ENCODE peak calls at places on chromosomes 4 and X, in six cellular contexts. S, Q, E, T, M and B are unnamed samples.

GRCh38 chrX:13180807-13181206 is 136.4 kb upstream of the FAM9C start:
- DNase-seq in S (no peak), Q (peak; percentile 49), E (no peak), T (no peak), M (no peak), B (no peak)

GRCh38 chr4:108561086-108561485 is 59.3 kb upstream of the RPL34 start:
- DNase-seq in S (no peak), Q (no peak), E (no peak), T (no peak), M (no peak), B (no peak)

GRCh38 chr4:105624530-105624929 is 72.1 kb downstream of the ARHGEF38 start:
- DNase-seq in S (no peak), Q (peak; percentile 40), E (no peak), T (no peak), M (no peak), B (no peak)

GRCh38 chrX:14630724-14631123 is 101.4 kb downstream of the GLRA2 start:
- DNase-seq in S (peak; percentile 14), Q (no peak), E (peak; percentile 6), T (no peak), M (no peak), B (no peak)

GRCh38 chrX:30220646-30221045 is 5.3 kb downstream of the MAGEB2 start:
- DNase-seq in S (no peak), Q (no peak), E (no peak), T (no peak), M (no peak), B (no peak)

GRCh38 chr4:114396808-114397207 is 201.8 kb upstream of the UGT8 start:
- DNase-seq in S (no peak), Q (no peak), E (no peak), T (no peak), M (no peak), B (no peak)

GRCh38 chrX:134670241-134670811 is 12.1 kb upstream of the PLAC1 start:
- DNase-seq in S (no peak), Q (peak; percentile 83), E (no peak), T (peak; percentile 66), M (no peak), B (peak; percentile 22)

GRCh38 chr4:108971473-108971872 is 208.6 kb upstream of the ETNPPL start:
- DNase-seq in S (no peak), Q (no peak), E (no peak), T (no peak), M (no peak), B (no peak)

GRCh38 chr4:67134616-67135015 is 410.7 kb downstream of the CENPC start:
- DNase-seq in S (no peak), Q (no peak), E (no peak), T (no peak), M (no peak), B (no peak)

GRCh38 chr4:181646864-181647263 is 596.3 kb upstream of the TENM3 start:
- DNase-seq in S (no peak), Q (peak; percentile 63), E (no peak), T (no peak), M (no peak), B (no peak)

GRCh38 chrX:42246814-42247213 is 323.5 kb upstream of the CASK start:
- DNase-seq in S (no peak), Q (no peak), E (no peak), T (no peak), M (no peak), B (no peak)

GRCh38 chr4:128871948-128872347 is 62.4 kb downstream of the JADE1 start:
- DNase-seq in S (no peak), Q (peak; percentile 99), E (no peak), T (peak; percentile 38), M (no peak), B (no peak)

GRCh38 chrX:76253432-76253831 is 80.6 kb downstream of the PBDC1 start:
- DNase-seq in S (peak; percentile 28), Q (peak; percentile 56), E (peak; percentile 19), T (peak; percentile 11), M (peak; percentile 21), B (no peak)

GRCh38 chr4:146255874-146256273 is 41.5 kb downstream of the REELD1 start:
- DNase-seq in S (no peak), Q (peak; percentile 83), E (no peak), T (no peak), M (no peak), B (no peak)

GRCh38 chr4:22129454-22130075 is 181.0 kb upstream of the KCNIP4 start:
- DNase-seq in S (peak; percentile 66), Q (peak; percentile 26), E (peak; percentile 61), T (peak; percentile 5), M (no peak), B (no peak)

GRCh38 chr4:124030038-124030638 is 633.5 kb downstream of the SPRY1 start:
- DNase-seq in S (no peak), Q (no peak), E (no peak), T (no peak), M (peak; percentile 37), B (no peak)

GRCh38 chrX:103187953-103188475 is 26.9 kb upstream of the BEX4 start:
- DNase-seq in S (no peak), Q (no peak), E (no peak), T (no peak), M (no peak), B (no peak)

GRCh38 chr4:8919651-8920288 is 48.1 kb upstream of the HMX1 start:
- DNase-seq in S (no peak), Q (no peak), E (no peak), T (no peak), M (no peak), B (peak; percentile 6)

GRCh38 chrX:100685284-100685996 is 41.4 kb downstream of the SRPX2 start:
- DNase-seq in S (peak; percentile 67), Q (peak; percentile 75), E (peak; percentile 76), T (peak; percentile 48), M (peak; percentile 82), B (peak; percentile 45)

GRCh38 chrX:125205918-125206665 is 113.6 kb upstream of the TEX13C start:
- DNase-seq in S (peak; percentile 36), Q (no peak), E (no peak), T (no peak), M (no peak), B (peak; percentile 14)

GRCh38 chr4:113614414-113614813 is 147.1 kb downstream of the CAMK2D start:
- DNase-seq in S (no peak), Q (no peak), E (no peak), T (no peak), M (no peak), B (no peak)

GRCh38 chr4:80153800-80154546 is 43.3 kb upstream of the PRDM8 start:
- DNase-seq in S (no peak), Q (peak; percentile 71), E (no peak), T (no peak), M (no peak), B (no peak)

GRCh38 chr4:38683265-38683664 is 19.3 kb downstream of the KLF3 start:
- DNase-seq in S (no peak), Q (no peak), E (no peak), T (no peak), M (no peak), B (no peak)

GRCh38 chrX:55710701-55711100 is 6.8 kb upstream of the RRAGB start:
- DNase-seq in S (no peak), Q (no peak), E (no peak), T (no peak), M (peak; percentile 52), B (no peak)

GRCh38 chr4:139817657-139818452 is 152.2 kb downstream of the MGST2 start:
- DNase-seq in S (no peak), Q (no peak), E (no peak), T (no peak), M (peak; percentile 44), B (no peak)

DNA sequence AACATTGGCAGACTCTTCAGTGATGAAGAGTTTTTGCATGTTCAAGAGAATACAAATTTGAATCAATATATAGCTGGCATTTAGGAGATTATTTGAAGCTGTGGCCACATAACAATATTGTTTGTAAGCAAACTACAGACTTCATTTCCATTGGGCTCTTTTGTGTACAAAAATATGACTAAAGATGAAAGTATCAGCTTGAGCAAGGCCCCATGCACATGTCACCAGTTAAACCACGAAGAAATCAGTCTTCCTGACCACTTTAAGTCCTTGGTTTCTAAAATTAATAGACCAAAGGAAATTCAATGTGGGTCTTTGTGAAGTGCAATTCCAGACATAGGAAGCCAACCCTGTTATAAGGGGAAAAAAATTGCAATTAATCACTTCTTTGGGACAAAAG is 1664.6 kb upstream of the ADGRL3 start:
- DNase-seq in S (no peak), Q (no peak), E (no peak), T (no peak), M (no peak), B (no peak)
- TF ChIP-seq CTCF in S (no peak), Q (no peak), E (no peak), T (no peak), M (no peak), B (no peak)

DNA sequence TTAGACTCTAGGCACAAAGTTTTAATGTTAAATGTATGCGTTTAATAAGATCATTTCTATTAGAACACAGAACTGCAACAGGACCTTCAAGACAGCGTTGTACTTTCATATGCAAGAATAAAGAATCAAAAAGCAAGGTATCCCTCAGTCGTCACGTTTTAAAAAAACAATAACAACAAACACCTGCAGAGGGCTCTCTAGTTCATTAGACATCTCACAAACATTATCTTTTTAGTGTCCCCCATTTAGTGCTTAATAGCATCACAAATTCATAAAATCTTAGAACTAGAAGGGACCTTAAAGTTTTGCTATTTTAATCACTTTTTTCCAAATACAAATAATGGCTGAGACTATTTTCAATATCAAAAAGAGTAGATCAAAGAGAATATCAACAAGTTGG is 236.6 kb downstream of the DCHS2 start:
- DNase-seq in S (no peak), Q (no peak), E (no peak), T (no peak), M (no peak), B (no peak)
- TF ChIP-seq CTCF in S (no peak), Q (no peak), E (peak; percentile 21), T (no peak), M (no peak), B (peak; percentile 21)

DNA sequence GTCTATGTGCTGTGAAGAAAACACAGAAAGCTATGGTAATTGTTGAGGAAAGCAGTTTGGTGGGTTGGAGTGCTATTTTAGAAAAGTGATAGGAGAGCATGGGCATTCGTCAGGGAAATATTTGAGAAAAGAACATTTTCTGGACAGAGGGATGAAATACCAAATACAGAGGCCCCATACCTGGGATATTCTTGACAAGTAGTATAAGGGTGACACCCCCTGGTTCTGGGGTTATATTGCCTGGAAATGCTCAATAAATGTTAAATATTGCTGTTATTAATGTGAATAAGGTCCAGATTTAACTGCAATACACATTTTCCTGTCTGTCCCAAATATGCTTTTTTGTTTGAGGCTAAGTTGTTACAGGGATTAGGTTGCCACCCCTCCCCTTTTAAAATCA is 42.9 kb downstream of the WWC2 start:
- DNase-seq in S (no peak), Q (no peak), E (no peak), T (no peak), M (no peak), B (no peak)
- TF ChIP-seq CTCF in S (no peak), Q (no peak), E (no peak), T (no peak), M (no peak), B (no peak)

DNA sequence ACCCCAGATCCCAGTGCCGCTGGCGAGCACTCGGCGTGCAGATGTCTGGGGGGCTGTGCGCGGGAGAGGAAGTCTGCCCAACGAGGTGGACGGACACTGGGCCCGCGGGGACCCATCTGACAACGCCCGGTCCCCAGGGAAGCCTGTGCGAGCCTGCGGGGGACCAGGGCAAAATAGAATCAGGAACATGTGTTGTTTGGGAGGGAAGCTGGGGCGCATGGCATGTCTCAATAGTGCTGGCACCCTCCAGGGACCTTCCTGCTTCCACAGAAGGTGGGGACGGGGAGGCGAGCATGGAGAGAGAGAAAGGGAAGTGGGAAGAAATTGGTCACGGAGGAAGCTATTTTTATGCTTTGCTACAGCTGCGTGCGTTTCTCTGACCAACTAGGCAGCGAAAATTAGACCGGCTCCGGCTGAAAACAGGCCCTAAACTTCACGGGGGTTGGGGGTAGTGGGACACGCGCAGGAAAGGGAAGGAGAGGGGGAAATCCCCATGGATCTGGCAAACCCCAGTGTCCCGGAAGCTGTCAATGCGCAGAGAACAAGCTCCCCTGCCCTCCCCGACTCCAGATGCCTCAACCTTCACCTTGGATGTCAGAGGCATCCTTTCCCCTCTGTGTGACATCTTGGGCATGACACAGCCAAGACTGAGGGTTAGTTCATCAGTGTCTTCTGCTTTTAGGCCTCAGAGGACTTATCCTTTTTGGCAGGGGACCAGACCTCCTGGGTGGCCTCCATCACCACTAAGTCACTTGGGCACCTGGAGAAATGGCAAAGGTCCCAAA is 169.8 kb upstream of the BCOR start:
- DNase-seq in S (no peak), Q (no peak), E (no peak), T (no peak), M (no peak), B (no peak)
- TF ChIP-seq CTCF in S (no peak), Q (no peak), E (no peak), T (no peak), M (no peak), B (no peak)